ENCODE peak calls at places on chromosomes 1 and 21, in five cellular contexts. One of them, this sample, is unnamed.
A peak's percentile ranks its signal among the peaks of the same experiment; 100 is the strongest.

GRCh38 chr1:6580588-6581270 is 935 bp downstream of the ZBTB48 start:
- DNase-seq in right lobe of liver: peak; percentile 46
- DNase-seq in CD4-positive, CD25-positive, alpha-beta regulatory T cell: no peak
- DNase-seq in hepatocyte: peak; percentile 40
- DNase-seq in left ventricle myocardium inferior: no peak
- DNase-seq in this sample: peak; percentile 58

GRCh38 chr1:26544156-26544555 is 14.6 kb downstream of the RPS6KA1 start:
- DNase-seq in right lobe of liver: no peak
- DNase-seq in CD4-positive, CD25-positive, alpha-beta regulatory T cell: no peak
- DNase-seq in hepatocyte: no peak
- DNase-seq in left ventricle myocardium inferior: no peak
- DNase-seq in this sample: no peak

GRCh38 chr1:46757956-46758304 is 39.0 kb upstream of the EFCAB14 start:
- DNase-seq in right lobe of liver: no peak
- DNase-seq in CD4-positive, CD25-positive, alpha-beta regulatory T cell: no peak
- DNase-seq in hepatocyte: no peak
- DNase-seq in left ventricle myocardium inferior: no peak
- DNase-seq in this sample: no peak

GRCh38 chr1:115980998-115981993 is 5.0 kb downstream of the SLC22A15 start:
- DNase-seq in right lobe of liver: no peak
- DNase-seq in CD4-positive, CD25-positive, alpha-beta regulatory T cell: no peak
- DNase-seq in hepatocyte: peak; percentile 62
- DNase-seq in left ventricle myocardium inferior: no peak
- DNase-seq in this sample: no peak

GRCh38 chr1:202268817-202269216 is 72.9 kb downstream of the UBE2T start:
- DNase-seq in right lobe of liver: no peak
- DNase-seq in CD4-positive, CD25-positive, alpha-beta regulatory T cell: no peak
- DNase-seq in hepatocyte: no peak
- DNase-seq in left ventricle myocardium inferior: no peak
- DNase-seq in this sample: no peak

GRCh38 chr1:200784576-200784975 is 45.9 kb downstream of the CAMSAP2 start:
- DNase-seq in right lobe of liver: no peak
- DNase-seq in CD4-positive, CD25-positive, alpha-beta regulatory T cell: no peak
- DNase-seq in hepatocyte: no peak
- DNase-seq in left ventricle myocardium inferior: no peak
- DNase-seq in this sample: no peak

GRCh38 chr21:16678479-16678878 is 834.4 kb upstream of the CXADR start:
- DNase-seq in right lobe of liver: no peak
- DNase-seq in CD4-positive, CD25-positive, alpha-beta regulatory T cell: no peak
- DNase-seq in hepatocyte: no peak
- DNase-seq in left ventricle myocardium inferior: no peak
- DNase-seq in this sample: no peak

GRCh38 chr1:166080965-166081870 is 85.6 kb downstream of the FAM78B start:
- DNase-seq in right lobe of liver: no peak
- DNase-seq in CD4-positive, CD25-positive, alpha-beta regulatory T cell: no peak
- DNase-seq in hepatocyte: no peak
- DNase-seq in left ventricle myocardium inferior: no peak
- DNase-seq in this sample: no peak

GRCh38 chr1:63984891-63985290 is 211.1 kb downstream of the ROR1 start:
- DNase-seq in right lobe of liver: no peak
- DNase-seq in CD4-positive, CD25-positive, alpha-beta regulatory T cell: no peak
- DNase-seq in hepatocyte: no peak
- DNase-seq in left ventricle myocardium inferior: no peak
- DNase-seq in this sample: no peak

GRCh38 chr1:163730366-163730765 is 408.6 kb downstream of the NUF2 start:
- DNase-seq in right lobe of liver: no peak
- DNase-seq in CD4-positive, CD25-positive, alpha-beta regulatory T cell: no peak
- DNase-seq in hepatocyte: peak; percentile 17
- DNase-seq in left ventricle myocardium inferior: no peak
- DNase-seq in this sample: no peak

GRCh38 chr1:225859151-225859550 is 23.0 kb downstream of the TMEM63A start:
- DNase-seq in right lobe of liver: no peak
- DNase-seq in CD4-positive, CD25-positive, alpha-beta regulatory T cell: no peak
- DNase-seq in hepatocyte: no peak
- DNase-seq in left ventricle myocardium inferior: no peak
- DNase-seq in this sample: no peak

GRCh38 chr1:230222678-230223077 is 155.6 kb downstream of the GALNT2 start:
- DNase-seq in right lobe of liver: no peak
- DNase-seq in CD4-positive, CD25-positive, alpha-beta regulatory T cell: no peak
- DNase-seq in hepatocyte: no peak
- DNase-seq in left ventricle myocardium inferior: no peak
- DNase-seq in this sample: no peak

GRCh38 chr1:218499021-218499691 is 154.0 kb downstream of the TGFB2 start:
- DNase-seq in right lobe of liver: no peak
- DNase-seq in CD4-positive, CD25-positive, alpha-beta regulatory T cell: no peak
- DNase-seq in hepatocyte: peak; percentile 17
- DNase-seq in left ventricle myocardium inferior: no peak
- DNase-seq in this sample: no peak

GRCh38 chr1:2127181-2128145 is 67.1 kb downstream of the FAAP20 start:
- DNase-seq in right lobe of liver: no peak
- DNase-seq in CD4-positive, CD25-positive, alpha-beta regulatory T cell: no peak
- DNase-seq in hepatocyte: no peak
- DNase-seq in left ventricle myocardium inferior: peak; percentile 49
- DNase-seq in this sample: peak; percentile 74

GRCh38 chr1:12302798-12303447 is 73.1 kb downstream of the VPS13D start:
- DNase-seq in right lobe of liver: no peak
- DNase-seq in CD4-positive, CD25-positive, alpha-beta regulatory T cell: no peak
- DNase-seq in hepatocyte: no peak
- DNase-seq in left ventricle myocardium inferior: no peak
- DNase-seq in this sample: no peak

GRCh38 chr1:225465793-225466517 is 38.1 kb upstream of the LBR start:
- DNase-seq in right lobe of liver: no peak
- DNase-seq in CD4-positive, CD25-positive, alpha-beta regulatory T cell: no peak
- DNase-seq in hepatocyte: no peak
- DNase-seq in left ventricle myocardium inferior: no peak
- DNase-seq in this sample: no peak

GRCh38 chr1:88276158-88276557 is 407.9 kb upstream of the PKN2 start:
- DNase-seq in right lobe of liver: no peak
- DNase-seq in CD4-positive, CD25-positive, alpha-beta regulatory T cell: no peak
- DNase-seq in hepatocyte: no peak
- DNase-seq in left ventricle myocardium inferior: no peak
- DNase-seq in this sample: no peak

GRCh38 chr1:69103213-69103612 is 464.5 kb upstream of the LRRC7 start:
- DNase-seq in right lobe of liver: no peak
- DNase-seq in CD4-positive, CD25-positive, alpha-beta regulatory T cell: no peak
- DNase-seq in hepatocyte: no peak
- DNase-seq in left ventricle myocardium inferior: no peak
- DNase-seq in this sample: no peak

GRCh38 chr21:46150073-46150472 is 5.3 kb downstream of the FTCD start:
- DNase-seq in right lobe of liver: peak; percentile 25
- DNase-seq in CD4-positive, CD25-positive, alpha-beta regulatory T cell: no peak
- DNase-seq in hepatocyte: no peak
- DNase-seq in left ventricle myocardium inferior: no peak
- DNase-seq in this sample: peak; percentile 36

GRCh38 chr1:18926315-18927081 is 24.1 kb upstream of the ALDH4A1 start:
- DNase-seq in right lobe of liver: peak; percentile 61
- DNase-seq in CD4-positive, CD25-positive, alpha-beta regulatory T cell: peak; percentile 71
- DNase-seq in hepatocyte: peak; percentile 74
- DNase-seq in left ventricle myocardium inferior: peak; percentile 61
- DNase-seq in this sample: no peak

GRCh38 chr1:64019818-64020217 is 183.6 kb upstream of the UBE2U start:
- DNase-seq in right lobe of liver: no peak
- DNase-seq in CD4-positive, CD25-positive, alpha-beta regulatory T cell: no peak
- DNase-seq in hepatocyte: peak; percentile 57
- DNase-seq in left ventricle myocardium inferior: no peak
- DNase-seq in this sample: no peak

GRCh38 chr1:87478231-87478630 is 149.6 kb downstream of the LMO4 start:
- DNase-seq in right lobe of liver: no peak
- DNase-seq in CD4-positive, CD25-positive, alpha-beta regulatory T cell: no peak
- DNase-seq in hepatocyte: no peak
- DNase-seq in left ventricle myocardium inferior: peak; percentile 29
- DNase-seq in this sample: no peak

GRCh38 chr1:216531308-216532239 is 108.3 kb upstream of the USH2A start:
- DNase-seq in right lobe of liver: no peak
- DNase-seq in CD4-positive, CD25-positive, alpha-beta regulatory T cell: no peak
- DNase-seq in hepatocyte: no peak
- DNase-seq in left ventricle myocardium inferior: no peak
- DNase-seq in this sample: no peak

GRCh38 chr1:181104790-181105133 is 16.3 kb downstream of the IER5 start:
- DNase-seq in right lobe of liver: no peak
- DNase-seq in CD4-positive, CD25-positive, alpha-beta regulatory T cell: peak; percentile 34
- DNase-seq in hepatocyte: peak; percentile 63
- DNase-seq in left ventricle myocardium inferior: no peak
- DNase-seq in this sample: peak; percentile 70

GRCh38 chr1:155706101-155706619 is 17.3 kb downstream of the DAP3 start:
- DNase-seq in right lobe of liver: no peak
- DNase-seq in CD4-positive, CD25-positive, alpha-beta regulatory T cell: no peak
- DNase-seq in hepatocyte: peak; percentile 19
- DNase-seq in left ventricle myocardium inferior: no peak
- DNase-seq in this sample: no peak

GRCh38 chr1:154736840-154737239 is 128.9 kb upstream of the ADAR start:
- DNase-seq in right lobe of liver: no peak
- DNase-seq in CD4-positive, CD25-positive, alpha-beta regulatory T cell: no peak
- DNase-seq in hepatocyte: no peak
- DNase-seq in left ventricle myocardium inferior: no peak
- DNase-seq in this sample: no peak

GRCh38 chr1:181061891-181062777 is 26.4 kb upstream of the IER5 start:
- DNase-seq in right lobe of liver: peak; percentile 37
- DNase-seq in CD4-positive, CD25-positive, alpha-beta regulatory T cell: no peak
- DNase-seq in hepatocyte: no peak
- DNase-seq in left ventricle myocardium inferior: peak; percentile 26
- DNase-seq in this sample: peak; percentile 75

GRCh38 chr1:42046772-42047552 is 106.2 kb upstream of the GUCA2B start:
- DNase-seq in right lobe of liver: peak; percentile 72
- DNase-seq in CD4-positive, CD25-positive, alpha-beta regulatory T cell: no peak
- DNase-seq in hepatocyte: peak; percentile 16
- DNase-seq in left ventricle myocardium inferior: no peak
- DNase-seq in this sample: no peak

GRCh38 chr1:93878501-93878888 is 511 bp downstream of the DNTTIP2 start:
- DNase-seq in right lobe of liver: peak; percentile 65
- DNase-seq in CD4-positive, CD25-positive, alpha-beta regulatory T cell: peak; percentile 49
- DNase-seq in hepatocyte: peak; percentile 73
- DNase-seq in left ventricle myocardium inferior: peak; percentile 20
- DNase-seq in this sample: peak; percentile 77

GRCh38 chr1:9891207-9891606 is 18.9 kb downstream of the CTNNBIP1 start:
- DNase-seq in right lobe of liver: no peak
- DNase-seq in CD4-positive, CD25-positive, alpha-beta regulatory T cell: no peak
- DNase-seq in hepatocyte: no peak
- DNase-seq in left ventricle myocardium inferior: no peak
- DNase-seq in this sample: no peak

DNA sequence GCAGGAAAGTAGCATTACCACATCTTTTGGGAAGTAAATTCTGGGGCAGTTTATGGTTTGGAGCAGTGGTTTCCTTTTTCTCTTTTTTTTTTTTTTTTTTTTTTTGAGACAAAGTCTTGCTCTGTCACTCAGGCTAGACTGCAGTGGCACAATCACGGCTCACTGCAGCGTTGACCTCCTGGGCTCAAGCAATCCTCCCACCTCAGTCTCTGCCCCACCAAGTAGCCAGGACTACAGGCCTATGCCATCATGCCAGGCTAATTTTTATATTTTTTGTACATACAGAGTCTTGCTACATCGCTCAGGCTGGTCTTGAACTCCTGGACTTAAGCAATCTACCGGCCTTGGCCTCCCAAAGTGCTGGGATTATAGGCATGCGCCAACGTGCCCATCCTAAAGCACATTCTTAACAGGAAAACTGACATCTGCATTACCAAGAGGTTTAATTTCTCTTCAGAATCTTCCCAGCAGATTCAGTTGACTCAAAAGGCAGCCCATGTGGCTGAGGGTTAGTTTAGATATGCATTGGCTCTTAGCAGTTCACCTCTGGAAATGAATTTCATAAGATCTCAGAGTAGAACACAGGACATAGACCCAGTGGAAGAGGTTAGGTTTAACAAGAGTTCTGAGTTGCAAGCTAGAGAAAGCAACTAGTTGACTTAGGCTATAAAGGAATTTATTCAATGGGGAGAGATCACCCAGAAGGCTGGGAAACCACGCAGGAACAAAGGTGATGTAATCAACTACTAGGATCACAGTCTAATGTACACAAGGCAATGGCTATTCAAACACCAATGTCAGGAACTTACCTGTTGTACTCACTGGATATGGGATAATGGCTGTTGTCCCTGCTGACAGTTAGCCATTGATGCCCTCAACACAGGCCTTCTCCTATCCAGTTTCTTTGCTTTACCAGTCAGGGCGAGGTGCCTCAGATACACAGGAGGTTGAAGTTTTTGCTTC is 32.7 kb downstream of the C21orf91 start:
- DNase-seq in right lobe of liver: no peak
- DNase-seq in CD4-positive, CD25-positive, alpha-beta regulatory T cell: no peak
- DNase-seq in hepatocyte: no peak
- DNase-seq in left ventricle myocardium inferior: no peak
- DNase-seq in this sample: peak; percentile 49
- H3K4me1 ChIP-seq in right lobe of liver: no peaks in the 10 kb centered on the region
- H3K4me1 ChIP-seq in CD4-positive, CD25-positive, alpha-beta regulatory T cell: peaks cover 88% of the 10 kb centered on the region
- H3K4me1 ChIP-seq in hepatocyte: no peaks in the 10 kb centered on the region
- H3K4me1 ChIP-seq in left ventricle myocardium inferior: no peaks in the 10 kb centered on the region
- H3K4me1 ChIP-seq in this sample: peaks cover 18% of the 10 kb centered on the region

GRCh38 chr1:16249838-16250241 is 12.9 kb upstream of the CPLANE2 start:
- DNase-seq in right lobe of liver: no peak
- DNase-seq in CD4-positive, CD25-positive, alpha-beta regulatory T cell: no peak
- DNase-seq in hepatocyte: peak; percentile 41
- DNase-seq in left ventricle myocardium inferior: no peak
- DNase-seq in this sample: no peak
- H3K4me3 ChIP-seq in right lobe of liver: no peak overlapping the region
- H3K4me3 ChIP-seq in CD4-positive, CD25-positive, alpha-beta regulatory T cell: no peak overlapping the region
- H3K4me3 ChIP-seq in hepatocyte: no peak overlapping the region
- H3K4me3 ChIP-seq in left ventricle myocardium inferior: no peak overlapping the region
- H3K4me3 ChIP-seq in this sample: no peak overlapping the region

GRCh38 chr1:86429122-86429725 is 5.3 kb downstream of the CLCA2 start:
- DNase-seq in right lobe of liver: no peak
- DNase-seq in CD4-positive, CD25-positive, alpha-beta regulatory T cell: no peak
- DNase-seq in hepatocyte: no peak
- DNase-seq in left ventricle myocardium inferior: no peak
- DNase-seq in this sample: no peak
- H3K27ac ChIP-seq in right lobe of liver: peak overlapping the region; percentile 26
- H3K27ac ChIP-seq in CD4-positive, CD25-positive, alpha-beta regulatory T cell: no peak overlapping the region
- H3K27ac ChIP-seq in hepatocyte: peak overlapping the region; percentile 50
- H3K27ac ChIP-seq in left ventricle myocardium inferior: peak overlapping the region; percentile 79
- H3K27ac ChIP-seq in this sample: peak overlapping the region; percentile 82

DNA sequence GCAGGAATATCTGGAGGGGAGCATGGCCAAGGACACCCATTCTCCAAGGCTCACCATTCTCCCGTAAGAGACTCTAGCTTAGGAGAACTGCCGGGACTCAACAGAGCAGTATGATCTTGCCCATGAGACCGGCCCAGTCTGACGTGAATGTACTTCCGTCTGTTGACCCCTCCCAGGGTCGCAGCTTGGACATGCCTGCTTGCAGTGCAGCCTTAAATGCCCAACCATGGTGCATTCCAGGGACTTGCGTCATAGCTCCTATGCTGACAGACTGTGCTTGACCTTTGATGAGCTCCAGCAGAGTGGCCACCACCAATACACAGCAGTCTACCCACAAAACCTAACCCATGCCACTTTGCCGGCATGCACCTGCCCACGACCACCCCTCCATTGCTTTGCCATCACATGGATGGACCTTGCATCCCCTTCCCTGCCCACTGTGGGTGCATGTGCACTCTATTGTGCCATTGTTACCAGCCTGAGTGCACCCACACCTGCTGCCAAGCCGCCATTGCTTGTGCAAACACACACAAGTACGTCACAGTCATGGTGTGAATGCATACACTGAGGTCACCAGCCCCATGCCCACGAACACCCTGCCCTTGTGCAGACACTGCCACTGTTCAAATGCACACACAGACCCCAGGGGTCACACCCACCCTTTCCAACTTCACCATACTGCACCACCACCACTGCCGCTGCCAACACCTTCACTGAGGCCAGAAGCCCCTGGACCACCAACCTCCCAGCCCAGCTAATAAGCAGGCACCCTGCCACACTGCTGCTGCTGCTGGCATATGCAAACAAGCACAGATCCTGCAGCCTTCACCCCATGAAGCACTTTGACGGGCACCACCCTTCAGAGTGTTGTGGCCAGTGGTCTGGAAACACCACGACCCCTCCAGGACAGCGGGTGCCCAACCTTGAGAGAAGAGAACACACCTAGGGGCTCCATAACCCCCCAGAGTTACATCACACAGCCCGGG is 1141.3 kb downstream of the BRINP3 start:
- DNase-seq in right lobe of liver: no peak
- DNase-seq in CD4-positive, CD25-positive, alpha-beta regulatory T cell: no peak
- DNase-seq in hepatocyte: no peak
- DNase-seq in left ventricle myocardium inferior: no peak
- DNase-seq in this sample: no peak
- H3K4me1 ChIP-seq in right lobe of liver: no peaks in the 10 kb centered on the region
- H3K4me1 ChIP-seq in CD4-positive, CD25-positive, alpha-beta regulatory T cell: no peaks in the 10 kb centered on the region
- H3K4me1 ChIP-seq in hepatocyte: no peaks in the 10 kb centered on the region
- H3K4me1 ChIP-seq in left ventricle myocardium inferior: no peaks in the 10 kb centered on the region
- H3K4me1 ChIP-seq in this sample: no peaks in the 10 kb centered on the region

This sample was measured in lower lobe of right lung.